ENCODE peak calls at places on chromosomes 11 and 22, in eight cellular contexts. J is mammary epithelial cell, E is GM03348, H is HTR-8/SVneo, G is right cardiac atrium, V is ovary, P is hepatocyte, Y is left ventricle myocardium inferior. N is an unnamed sample.

GRCh38 chr11:17386331-17387084 is 2.0 kb downstream of the KCNJ11 start:
- DNase-seq in H (peak; percentile 33), V (no peak), G (peak; percentile 81), J (no peak), P (peak; percentile 74), E (peak; percentile 87), Y (peak; percentile 65), N (no peak)

GRCh38 chr11:116084511-116084910 is 580.3 kb upstream of the CADM1 start:
- DNase-seq in G (no peak), V (no peak), P (no peak), J (no peak), E (no peak), H (no peak), Y (no peak), N (no peak)

GRCh38 chr11:6456361-6457073 is 15.7 kb upstream of the HPX start:
- DNase-seq in P (no peak), J (no peak), H (no peak), G (peak; percentile 55), Y (no peak), E (no peak), V (no peak), N (no peak)

GRCh38 chr22:30310881-30311771 is 15.6 kb downstream of the TBC1D10A start:
- DNase-seq in P (no peak), V (peak; percentile 84), H (no peak), G (peak; percentile 89), Y (peak; percentile 80), J (peak; percentile 61), E (peak; percentile 77), N (peak; percentile 50)

GRCh38 chr22:36362077-36362476 is 25.7 kb downstream of the MYH9 start:
- DNase-seq in J (no peak), V (no peak), E (no peak), Y (no peak), H (no peak), G (no peak), P (no peak), N (no peak)

GRCh38 chr11:105612766-105613165 is 2.9 kb downstream of the GRIA4 start:
- DNase-seq in P (no peak), J (no peak), G (no peak), V (no peak), H (no peak), E (no peak), Y (no peak), N (no peak)

GRCh38 chr11:97687106-97687505 is 1297.3 kb downstream of the JRKL start:
- DNase-seq in J (no peak), V (no peak), G (no peak), Y (no peak), H (no peak), E (no peak), P (no peak), N (no peak)

GRCh38 chr11:76880314-76880713 is 19.6 kb downstream of the ACER3 start:
- DNase-seq in J (no peak), G (no peak), E (no peak), P (no peak), V (no peak), H (no peak), Y (no peak), N (no peak)

GRCh38 chr11:19076744-19077589 is 16.4 kb upstream of the MRGPRX2 start:
- DNase-seq in G (peak; percentile 71), V (peak; percentile 42), E (peak; percentile 74), J (peak; percentile 34), P (peak; percentile 69), Y (peak; percentile 36), H (peak; percentile 53), N (no peak)

GRCh38 chr22:25716637-25717036 is 25.4 kb upstream of the MYO18B start:
- DNase-seq in G (no peak), J (no peak), E (no peak), V (no peak), H (no peak), P (no peak), Y (no peak), N (no peak)

GRCh38 chr11:116418388-116419041 is 354.3 kb downstream of the BUD13 start:
- DNase-seq in V (no peak), H (no peak), Y (no peak), P (no peak), G (no peak), J (no peak), E (no peak), N (no peak)

GRCh38 chr11:36792870-36793541 is 195.0 kb upstream of the RAG2 start:
- DNase-seq in V (peak; percentile 14), E (no peak), Y (no peak), J (no peak), P (no peak), G (no peak), H (no peak), N (no peak)

GRCh38 chr22:16824718-16825687 is at the start of gene XKR3:
- DNase-seq in V (no peak), G (no peak), E (peak; percentile 13), Y (no peak), H (no peak), P (no peak), J (no peak), N (no peak)

GRCh38 chr11:113447621-113448310 is 27.4 kb downstream of the DRD2 start:
- DNase-seq in P (no peak), G (no peak), Y (no peak), J (peak; percentile 93), V (no peak), H (peak; percentile 84), E (no peak), N (peak; percentile 9)

GRCh38 chr11:20387262-20388095 is at the start of gene PRMT3:
- DNase-seq in E (peak; percentile 98), H (peak; percentile 87), P (peak; percentile 98), Y (peak; percentile 97), J (peak; percentile 95), V (peak; percentile 97), G (peak; percentile 99), N (peak; percentile 81)

GRCh38 chr11:130689222-130689908 is 226.9 kb downstream of the SNX19 start:
- DNase-seq in P (no peak), V (no peak), E (no peak), Y (no peak), J (no peak), H (no peak), G (no peak), N (no peak)

GRCh38 chr11:73040046-73040445 is 102.1 kb downstream of the FCHSD2 start:
- DNase-seq in V (no peak), Y (no peak), J (no peak), E (no peak), H (no peak), G (no peak), P (no peak), N (no peak)

GRCh38 chr11:1757861-1758610 is 5.7 kb downstream of the CTSD start:
- DNase-seq in V (no peak), H (no peak), E (no peak), J (no peak), Y (no peak), G (peak; percentile 69), P (no peak), N (no peak)

GRCh38 chr11:111604392-111605009 is 2.3 kb downstream of the SIK2 start:
- DNase-seq in Y (no peak), E (peak; percentile 52), H (peak; percentile 72), V (no peak), J (peak; percentile 34), P (peak; percentile 67), G (no peak), N (peak; percentile 42)

GRCh38 chr22:28977481-28977971 is 84.1 kb downstream of the C22orf31 start:
- DNase-seq in E (peak; percentile 22), J (peak; percentile 27), V (no peak), H (no peak), P (no peak), G (no peak), Y (no peak), N (no peak)

GRCh38 chr11:71169328-71169727 is 83.0 kb downstream of the SHANK2 start:
- DNase-seq in G (no peak), J (no peak), P (no peak), Y (no peak), V (no peak), H (no peak), E (no peak), N (no peak)

GRCh38 chr11:134528453-134528852 is 116.4 kb upstream of the B3GAT1 start:
- DNase-seq in Y (no peak), V (no peak), E (no peak), H (no peak), P (no peak), G (no peak), J (no peak), N (no peak)

GRCh38 chr11:65118097-65118837 is 766 bp upstream of the ZNHIT2 start:
- DNase-seq in G (no peak), P (no peak), J (no peak), V (no peak), H (no peak), E (no peak), Y (no peak), N (no peak)

GRCh38 chr11:2097356-2097997 is 41.7 kb downstream of the IGF2 start:
- DNase-seq in E (peak; percentile 65), J (no peak), V (peak; percentile 88), G (peak; percentile 87), Y (peak; percentile 65), P (peak; percentile 79), H (peak; percentile 75), N (peak; percentile 77)

GRCh38 chr11:46845440-46845739 is 690 bp downstream of the CKAP5 start:
- DNase-seq in Y (no peak), E (peak; percentile 23), J (no peak), V (no peak), H (peak; percentile 13), P (no peak), G (no peak), N (no peak)

N was measured in astrocyte of the cerebellum.